ENCODE peak calls at places on chromosome 18, in six cellular contexts. V, S, L, W, T and U are unnamed samples.

GRCh38 chr18:40841473-40841872 is 1113.6 kb upstream of the PIK3C3 start:
- DNase-seq in V (no peak), S (no peak), L (no peak), W (no peak), T (no peak), U (no peak)

GRCh38 chr18:4016391-4017049 is 438.6 kb downstream of the DLGAP1 start:
- DNase-seq in V (no peak), S (no peak), L (no peak), W (no peak), T (no peak), U (no peak)

GRCh38 chr18:77141401-77142118 is 9.0 kb upstream of the MBP start:
- DNase-seq in V (no peak), S (no peak), L (no peak), W (no peak), T (no peak), U (no peak)

GRCh38 chr18:7590800-7591560 is 23.9 kb downstream of the PTPRM start:
- DNase-seq in V (no peak), S (no peak), L (no peak), W (no peak), T (no peak), U (no peak)

GRCh38 chr18:26547302-26548143 is 830 bp downstream of the KCTD1 start:
- DNase-seq in V (no peak), S (no peak), L (peak), W (no peak), T (no peak), U (peak)

GRCh38 chr18:32469691-32470131 is 971 bp downstream of the GAREM1 start:
- DNase-seq in V (no peak), S (no peak), L (no peak), W (no peak), T (no peak), U (no peak)

GRCh38 chr18:3725100-3725499 is 275.1 kb downstream of the TGIF1 start:
- DNase-seq in V (no peak), S (no peak), L (no peak), W (no peak), T (no peak), U (no peak)

GRCh38 chr18:51151568-51152511 is 45.6 kb downstream of the MEX3C start:
- DNase-seq in V (no peak), S (no peak), L (no peak), W (no peak), T (no peak), U (no peak)

GRCh38 chr18:10145523-10145922 is 231.7 kb downstream of the VAPA start:
- DNase-seq in V (no peak), S (no peak), L (no peak), W (no peak), T (no peak), U (no peak)

GRCh38 chr18:47881752-47882455 is 48.6 kb downstream of the SMAD2 start:
- DNase-seq in V (peak), S (no peak), L (no peak), W (peak), T (no peak), U (no peak)

GRCh38 chr18:36901277-36901701 is 72.4 kb downstream of the KIAA1328 start:
- DNase-seq in V (no peak), S (peak), L (no peak), W (no peak), T (no peak), U (peak)

GRCh38 chr18:32093106-32093511 is 1.4 kb downstream of the RNF138 start:
- DNase-seq in V (no peak), S (no peak), L (peak), W (peak), T (no peak), U (peak)

GRCh38 chr18:76405761-76406356 is 89.2 kb downstream of the ZNF516 start:
- DNase-seq in V (peak), S (peak), L (peak), W (peak), T (no peak), U (peak)

GRCh38 chr18:48955528-48956261 is 4.9 kb upstream of the SMAD7 start:
- DNase-seq in V (no peak), S (no peak), L (no peak), W (no peak), T (no peak), U (peak)
- TF ChIP-seq POLR2A in V (no peak), S (no peak), L (no peak), W (no peak), T (no peak), U (no peak)

GRCh38 chr18:62714671-62715438 is 486 bp upstream of the PHLPP1 start:
- DNase-seq in V (peak), S (peak), L (peak), W (peak), T (peak), U (peak)
- TF ChIP-seq POLR2AphosphoS5 in V (peak), S (no peak), L (no peak), W (no peak), T (no peak), U (peak)

GRCh38 chr18:57434536-57435494 is at the start of gene ONECUT2:
- DNase-seq in V (peak), S (peak), L (peak), W (peak), T (no peak), U (peak)

GRCh38 chr18:57433492-57434176 is 1.5 kb upstream of the ONECUT2 start:
- DNase-seq in V (no peak), S (no peak), L (no peak), W (no peak), T (no peak), U (no peak)

GRCh38 chr18:57435851-57436192 is 648 bp downstream of the ONECUT2 start:
- DNase-seq in V (no peak), S (no peak), L (peak), W (no peak), T (no peak), U (no peak)

GRCh38 chr18:57432765-57433400 is 2.3 kb upstream of the ONECUT2 start:
- DNase-seq in V (no peak), S (no peak), L (no peak), W (no peak), T (no peak), U (no peak)

GRCh38 chr18:57434177-57434535 is 1.0 kb upstream of the ONECUT2 start:
- DNase-seq in V (no peak), S (no peak), L (peak), W (no peak), T (no peak), U (no peak)
- TF ChIP-seq EZH2 in V (no peak), S (no peak), L (peak), W (no peak), T (no peak), U (peak)

GRCh38 chr18:11689031-11689971 is at the start of gene GNAL:
- DNase-seq in V (peak), S (peak), L (peak), W (peak), T (no peak), U (peak)
- TF ChIP-seq POLR2A in V (no peak), S (no peak), L (no peak), W (no peak), T (no peak), U (no peak)

DNA sequence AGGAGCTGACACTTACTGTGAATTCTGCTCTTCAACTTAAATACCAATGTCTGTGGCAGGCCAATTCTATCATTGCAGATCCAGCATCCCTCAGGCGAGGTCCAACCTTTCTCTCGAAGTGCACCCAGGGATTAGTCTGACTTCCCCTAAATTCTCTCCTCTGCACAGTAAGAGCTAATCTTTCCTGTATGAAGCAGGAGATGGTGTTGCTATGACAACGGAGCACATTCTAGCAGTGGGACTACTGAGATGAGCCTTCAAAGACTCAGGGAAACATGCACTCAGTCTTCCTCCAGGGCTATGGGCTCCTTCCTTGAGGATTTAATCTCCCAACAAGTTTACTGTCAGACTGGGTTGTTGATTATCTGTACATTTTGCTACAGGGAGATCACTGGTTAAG is 176.3 kb downstream of the NOL4 start:
- DNase-seq in V (no peak), S (no peak), L (no peak), W (no peak), T (no peak), U (no peak)
- TF ChIP-seq POLR2AphosphoS5 in V (no peak), S (no peak), L (no peak), W (no peak), T (no peak), U (no peak)

GRCh38 chr18:23198217-23198845 is 63.0 kb downstream of the CABLES1 start:
- DNase-seq in V (no peak), S (no peak), L (no peak), W (no peak), T (no peak), U (no peak)

GRCh38 chr18:23204589-23205235 is 69.4 kb downstream of the CABLES1 start:
- DNase-seq in V (no peak), S (no peak), L (no peak), W (no peak), T (no peak), U (no peak)

GRCh38 chr18:23203891-23204432 is 68.7 kb downstream of the CABLES1 start:
- DNase-seq in V (no peak), S (no peak), L (no peak), W (no peak), T (no peak), U (no peak)

GRCh38 chr18:23201741-23202140 is 66.5 kb downstream of the CABLES1 start:
- DNase-seq in V (no peak), S (no peak), L (no peak), W (no peak), T (no peak), U (no peak)

DNA sequence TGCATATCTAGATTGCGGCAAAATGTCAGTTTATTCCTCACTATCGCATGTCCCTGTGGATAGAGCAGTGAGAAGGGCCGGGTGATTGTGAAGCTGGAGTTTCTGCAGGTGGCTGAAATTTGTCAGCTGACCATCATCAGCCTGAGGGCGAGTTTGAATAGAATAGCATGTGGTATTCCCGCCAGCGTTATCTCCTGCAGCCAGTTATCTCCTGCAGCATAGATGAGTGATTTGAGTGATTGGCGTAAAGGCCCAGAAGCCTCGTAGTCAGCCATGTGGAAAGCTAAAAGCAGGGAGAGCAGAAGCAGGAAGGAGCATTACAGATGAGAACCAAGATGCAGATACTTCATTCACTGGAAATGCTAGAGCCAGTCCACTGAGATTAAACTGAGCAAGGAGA is 65.5 kb downstream of the CABLES1 start:
- DNase-seq in V (no peak), S (no peak), L (no peak), W (no peak), T (no peak), U (no peak)
- TF ChIP-seq EZH2 in V (no peak), S (no peak), L (no peak), W (no peak), T (no peak), U (no peak)

GRCh38 chr18:25170402-25170801 is 181.6 kb downstream of the ZNF521 start:
- DNase-seq in V (no peak), S (no peak), L (no peak), W (no peak), T (no peak), U (no peak)

GRCh38 chr18:25168011-25168410 is 184.0 kb downstream of the ZNF521 start:
- DNase-seq in V (no peak), S (no peak), L (no peak), W (no peak), T (no peak), U (no peak)

GRCh38 chr18:25171334-25171733 is 180.6 kb downstream of the ZNF521 start:
- DNase-seq in V (no peak), S (no peak), L (no peak), W (no peak), T (no peak), U (no peak)

GRCh38 chr18:25166113-25166512 is 185.9 kb downstream of the ZNF521 start:
- DNase-seq in V (no peak), S (no peak), L (no peak), W (no peak), T (no peak), U (no peak)

DNA sequence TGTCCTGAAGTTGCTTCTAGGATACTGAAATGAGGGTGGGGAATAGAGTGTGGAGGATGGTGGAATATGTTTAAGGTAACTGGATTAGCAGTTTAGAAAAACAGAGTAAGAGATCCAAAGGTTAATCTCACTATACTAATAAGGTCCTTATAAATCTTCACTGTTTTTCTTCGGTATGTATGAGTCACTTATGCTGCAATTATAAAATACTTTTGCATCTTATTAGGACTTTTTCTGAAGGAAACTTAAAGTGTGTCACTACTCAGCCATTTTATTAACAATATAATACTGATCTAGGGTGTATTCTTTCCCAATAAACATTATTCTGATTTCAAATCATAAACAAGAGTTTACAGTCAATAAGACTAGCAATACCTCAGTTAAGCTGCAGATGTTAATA is 182.3 kb downstream of the ZNF521 start:
- DNase-seq in V (no peak), S (no peak), L (no peak), W (no peak), T (no peak), U (no peak)
- TF ChIP-seq POLR2A in V (no peak), S (no peak), L (no peak), W (no peak), T (no peak), U (no peak)

GRCh38 chr18:46566111-46566510 is 90.9 kb downstream of the LOXHD1 start:
- DNase-seq in V (no peak), S (no peak), L (no peak), W (no peak), T (no peak), U (no peak)

GRCh38 chr18:46569211-46569610 is 87.8 kb downstream of the LOXHD1 start:
- DNase-seq in V (no peak), S (no peak), L (no peak), W (no peak), T (no peak), U (no peak)

GRCh38 chr18:46570666-46571065 is 86.4 kb downstream of the LOXHD1 start:
- DNase-seq in V (no peak), S (no peak), L (no peak), W (no peak), T (no peak), U (no peak)

GRCh38 chr18:46570134-46570533 is 86.9 kb downstream of the LOXHD1 start:
- DNase-seq in V (no peak), S (no peak), L (no peak), W (no peak), T (no peak), U (no peak)

GRCh38 chr18:46567196-46567595 is 89.8 kb downstream of the LOXHD1 start:
- DNase-seq in V (no peak), S (no peak), L (no peak), W (no peak), T (no peak), U (no peak)
- TF ChIP-seq POLR2AphosphoS5 in V (no peak), S (no peak), L (no peak), W (no peak), T (no peak), U (no peak)

GRCh38 chr18:1708006-1708405 is 803.3 kb downstream of the ADCYAP1 start:
- DNase-seq in V (no peak), S (no peak), L (no peak), W (no peak), T (no peak), U (no peak)
- TF ChIP-seq EZH2 in V (no peak), S (no peak), L (no peak), W (no peak), T (no peak), U (no peak)